ENCODE peak calls at places on chromosomes 13 and 19, in five cellular contexts. G, M, H, Y and O are unnamed samples.

GRCh38 chr13:102021777-102022176 is 380.1 kb downstream of the FGF14 start:
- DNase-seq in G (no peak), M (no peak), H (no peak), Y (no peak), O (no peak)

GRCh38 chr13:96898212-96898611 is 96.1 kb downstream of the OXGR1 start:
- DNase-seq in G (no peak), M (no peak), H (no peak), Y (peak; percentile 75), O (no peak)

GRCh38 chr19:58181902-58182576 is 822 bp upstream of the ZNF274 start:
- DNase-seq in G (peak; percentile 67), M (peak; percentile 24), H (no peak), Y (no peak), O (peak; percentile 52)

GRCh38 chr13:22262328-22262920 is 591.6 kb downstream of the FGF9 start:
- DNase-seq in G (no peak), M (no peak), H (no peak), Y (no peak), O (no peak)

GRCh38 chr13:39941236-39941635 is 285.8 kb downstream of the COG6 start:
- DNase-seq in G (no peak), M (no peak), H (no peak), Y (no peak), O (no peak)

GRCh38 chr13:101706651-101707050 is 254.2 kb downstream of the ITGBL1 start:
- DNase-seq in G (no peak), M (no peak), H (no peak), Y (peak; percentile 99), O (peak; percentile 84)

GRCh38 chr13:26914148-26914547 is 153.6 kb upstream of the GPR12 start:
- DNase-seq in G (no peak), M (no peak), H (no peak), Y (no peak), O (no peak)

GRCh38 chr19:49421039-49421877 is 2.0 kb downstream of the PTH2 start:
- DNase-seq in G (peak; percentile 61), M (no peak), H (peak; percentile 90), Y (no peak), O (peak; percentile 98)

GRCh38 chr13:50915562-50915961 is 6.0 kb downstream of the RNASEH2B start:
- DNase-seq in G (no peak), M (no peak), H (no peak), Y (no peak), O (peak; percentile 59)